ENCODE peak calls at places on chromosomes 1 and 21, in five cellular contexts. N is HepG2, Q is H1, B is HCT116, K is GM12878. O is an unnamed sample.

GRCh38 chr1:180185971-180186645 is 31.4 kb downstream of the QSOX1 start:
- DNase-seq in Q (no peak), B (no peak), K (no peak), N (no peak), O (no peak)

GRCh38 chr1:219563568-219563967 is 49.3 kb downstream of the ZC3H11B start:
- DNase-seq in N (peak), Q (no peak), K (no peak), B (no peak), O (no peak)

GRCh38 chr1:3018051-3018471 is 3.2 kb upstream of the ACTRT2 start:
- DNase-seq in Q (no peak), K (no peak), N (no peak), B (no peak), O (no peak)

GRCh38 chr1:214551436-214552173 is at the start of gene PTPN14:
- DNase-seq in N (peak), K (no peak), B (peak), Q (peak), O (no peak)

GRCh38 chr1:94646786-94647555 is 105.4 kb upstream of the F3 start:
- DNase-seq in K (no peak), B (no peak), N (no peak), Q (no peak), O (no peak)

GRCh38 chr1:205965039-205965630 is 21.9 kb upstream of the SLC26A9 start:
- DNase-seq in B (no peak), Q (no peak), K (no peak), N (no peak), O (no peak)

GRCh38 chr21:35088235-35088865 is 39.2 kb upstream of the RUNX1 start:
- DNase-seq in N (no peak), Q (no peak), B (no peak), K (no peak), O (no peak)

GRCh38 chr1:19643113-19643512 is 998 bp upstream of the NBL1 start:
- DNase-seq in K (no peak), B (peak), N (peak), Q (no peak), O (no peak)

GRCh38 chr1:21277178-21277577 is 13.1 kb downstream of the ECE1 start:
- DNase-seq in Q (no peak), N (no peak), K (no peak), B (no peak), O (no peak)

GRCh38 chr1:243523766-243524165 is 267.9 kb downstream of the SDCCAG8 start:
- DNase-seq in B (no peak), K (no peak), Q (no peak), N (no peak), O (no peak)

GRCh38 chr1:227762231-227762911 is 27.1 kb downstream of the SNAP47 start:
- DNase-seq in N (peak), B (peak), Q (peak), K (no peak), O (peak)

GRCh38 chr1:51515312-51515960 is 3.6 kb downstream of the EPS15 start:
- DNase-seq in N (no peak), Q (no peak), B (no peak), K (no peak), O (peak)

GRCh38 chr1:52002038-52002917 is 11.8 kb upstream of the RAB3B start:
- DNase-seq in B (peak), K (peak), Q (no peak), N (peak), O (peak)

GRCh38 chr1:166457700-166458099 is 290.9 kb upstream of the FAM78B start:
- DNase-seq in Q (no peak), N (no peak), B (no peak), K (no peak), O (no peak)

GRCh38 chr1:167671727-167672511 is 41.9 kb downstream of the RCSD1 start:
- DNase-seq in B (no peak), Q (no peak), K (no peak), N (no peak), O (no peak)

GRCh38 chr1:3900150-3900968 is at the start of gene C1orf174:
- DNase-seq in N (peak), K (peak), Q (peak), B (peak), O (peak)

GRCh38 chr1:20233394-20233793 is 47.1 kb upstream of the PLA2G2C start:
- DNase-seq in Q (no peak), N (peak), B (peak), K (no peak), O (no peak)

GRCh38 chr1:197352011-197352410 is 84.0 kb downstream of the CRB1 start:
- DNase-seq in Q (no peak), B (no peak), N (no peak), K (no peak), O (no peak)

GRCh38 chr1:184002071-184002470 is 35.5 kb downstream of the COLGALT2 start:
- DNase-seq in K (no peak), B (peak), Q (no peak), N (peak), O (no peak)

GRCh38 chr1:177472567-177472966 is 301.8 kb downstream of the BRINP2 start:
- DNase-seq in K (no peak), B (no peak), N (no peak), Q (no peak), O (no peak)

GRCh38 chr1:186670279-186670964 is 9.8 kb downstream of the PTGS2 start:
- DNase-seq in B (no peak), K (no peak), N (no peak), Q (no peak), O (no peak)

GRCh38 chr1:227131193-227131592 is 187.1 kb downstream of the CDC42BPA start:
- DNase-seq in B (peak), N (peak), Q (no peak), K (no peak), O (no peak)

GRCh38 chr1:227734858-227735780 is at the start of the genes JMJD4 and SNAP47:
- DNase-seq in Q (peak), K (peak), N (peak), B (peak), O (peak)

GRCh38 chr21:45510466-45510955 is 31.7 kb downstream of the SLC19A1 start:
- DNase-seq in N (no peak), Q (no peak), B (no peak), K (no peak), O (no peak)

GRCh38 chr1:42658880-42659337 is 686 bp downstream of the PPIH start:
- DNase-seq in Q (no peak), K (no peak), B (no peak), N (no peak), O (no peak)

GRCh38 chr1:236654957-236655356 is 31.3 kb upstream of the ACTN2 start:
- DNase-seq in N (no peak), B (no peak), K (no peak), Q (no peak), O (no peak)

GRCh38 chr1:89660086-89660946 is 27.4 kb downstream of the LRRC8C start:
- DNase-seq in K (no peak), B (no peak), N (no peak), Q (no peak), O (no peak)

GRCh38 chr1:55053265-55053954 is 14.1 kb downstream of the PCSK9 start:
- DNase-seq in Q (no peak), N (peak), K (no peak), B (no peak), O (no peak)

GRCh38 chr1:186086583-186086982 is 288.5 kb downstream of the TPR start:
- DNase-seq in Q (no peak), B (no peak), K (no peak), N (no peak), O (no peak)

GRCh38 chr1:167526659-167527383 is 8.5 kb upstream of the CD247 start:
- DNase-seq in B (no peak), K (no peak), Q (no peak), N (no peak), O (peak)

GRCh38 chr1:41957568-41957967 is 38.8 kb upstream of the HIVEP3 start:
- DNase-seq in K (no peak), B (no peak), Q (no peak), N (no peak), O (no peak)

GRCh38 chr1:171212607-171213347 is 27.7 kb downstream of the FMO2 start:
- DNase-seq in Q (no peak), B (no peak), N (no peak), K (no peak), O (no peak)

GRCh38 chr1:164731161-164731747 is 172.3 kb downstream of the PBX1 start:
- DNase-seq in B (no peak), K (no peak), N (no peak), Q (no peak), O (no peak)

GRCh38 chr1:203183828-203184227 is 2.7 kb downstream of the CHI3L1 start:
- DNase-seq in N (no peak), Q (no peak), K (no peak), B (no peak), O (no peak)

DNA sequence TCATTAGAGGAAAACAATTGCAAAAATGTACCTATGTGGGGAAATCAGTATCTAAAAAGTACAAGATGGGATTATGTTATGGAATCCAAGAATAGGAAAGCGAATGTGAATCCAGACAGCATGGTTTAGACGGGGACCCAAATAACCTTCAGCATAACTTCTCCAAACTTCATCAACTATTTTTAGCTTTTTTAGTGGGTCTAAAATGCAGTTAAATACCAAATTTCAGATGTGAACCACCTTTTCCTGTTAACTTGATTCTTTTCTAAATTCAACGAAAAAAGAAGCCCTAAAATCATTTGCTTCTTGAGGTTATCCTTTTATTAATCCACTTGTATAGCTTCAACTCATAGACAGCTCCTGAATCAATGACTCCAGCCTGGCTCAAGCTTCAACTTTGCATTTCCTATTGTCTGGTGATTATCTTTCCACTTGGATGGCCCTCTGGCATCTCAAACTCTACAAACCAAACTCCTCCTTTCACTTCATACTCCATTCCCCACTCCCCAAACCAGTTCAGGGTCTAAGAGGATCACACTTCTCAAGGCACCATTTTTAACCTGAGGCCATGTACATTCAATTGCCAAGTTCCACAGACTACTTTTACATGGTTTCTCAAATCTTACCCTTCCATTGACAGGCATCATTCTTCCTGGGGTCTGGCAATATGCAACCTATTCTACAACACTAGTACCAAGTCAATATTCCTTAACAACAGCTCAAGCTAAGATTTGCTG is 7.4 kb downstream of the ERRFI1 start:
- DNase-seq in Q (no peak), K (no peak), B (no peak), N (no peak), O (no peak)
- TF ChIP-seq ATF3 in Q (no peak), K (no peak), B (no peak), N (no peak), O (no peak)

GRCh38 chr1:32725595-32725942 is 23.0 kb upstream of the SYNC start:
- DNase-seq in N (no peak), K (no peak), B (no peak), Q (no peak), O (no peak)

GRCh38 chr1:32733573-32734321 is 31.2 kb upstream of the SYNC start:
- DNase-seq in K (no peak), Q (no peak), N (peak), B (no peak), O (peak)

GRCh38 chr1:32727876-32728275 is 25.3 kb upstream of the SYNC start:
- DNase-seq in B (no peak), Q (no peak), K (no peak), N (no peak), O (no peak)

GRCh38 chr1:32728413-32729077 is 26.0 kb upstream of the SYNC start:
- DNase-seq in Q (no peak), N (no peak), B (no peak), K (no peak), O (no peak)

DNA sequence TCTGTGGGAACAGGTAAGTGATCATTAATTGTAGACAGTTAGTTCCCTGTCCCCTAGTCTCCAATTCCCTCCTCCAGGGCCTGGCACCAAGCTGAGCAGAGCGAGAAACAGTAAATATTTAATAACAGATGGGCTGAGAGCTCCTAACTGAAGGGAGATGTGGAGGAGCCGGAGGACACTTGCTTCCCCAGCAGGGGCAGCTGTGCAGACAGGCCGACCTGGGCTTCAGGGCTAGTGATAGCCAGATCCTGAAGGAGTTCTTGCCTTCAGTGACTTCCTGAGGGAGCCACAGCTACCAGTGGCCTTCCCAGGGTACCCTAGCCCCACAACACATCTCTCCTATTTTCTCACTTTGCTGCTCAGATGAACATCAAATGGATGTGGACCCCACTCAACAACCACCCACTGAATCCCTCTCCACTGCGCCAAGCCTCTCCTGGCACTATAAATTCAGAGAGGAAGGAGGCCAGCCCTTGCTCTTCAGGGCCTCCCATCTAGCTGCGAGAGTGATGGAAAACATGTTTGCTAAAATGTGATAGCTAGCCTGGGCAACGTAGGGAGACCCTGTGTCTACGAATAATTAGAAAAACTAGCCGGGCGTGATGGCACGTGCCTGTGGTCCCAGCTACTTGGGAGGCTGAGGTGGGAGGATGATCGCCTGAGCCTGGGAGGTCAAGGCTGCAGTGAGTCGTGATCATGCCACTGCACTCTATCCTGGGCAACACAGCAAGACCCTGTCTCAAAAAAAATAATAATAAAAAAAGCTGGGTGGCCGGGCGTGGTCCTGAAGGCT is 26.9 kb upstream of the SYNC start:
- DNase-seq in N (no peak), Q (no peak), B (no peak), K (no peak), O (peak)
- H3K27ac ChIP-seq in N (no peak), Q (no peak), B (no peak), K (no peak), O (no peak)

GRCh38 chr1:245003246-245003645 is 138.9 kb upstream of the HNRNPU start:
- DNase-seq in Q (no peak), N (no peak), B (no peak), K (no peak), O (no peak)

GRCh38 chr1:245014247-245015029 is 140.3 kb upstream of the KIF26B start:
- DNase-seq in Q (no peak), B (no peak), K (no peak), N (no peak), O (no peak)

GRCh38 chr1:245010018-245010614 is 144.7 kb upstream of the KIF26B start:
- DNase-seq in B (no peak), N (no peak), K (no peak), Q (no peak), O (no peak)

GRCh38 chr1:245007686-245008085 is 143.3 kb upstream of the HNRNPU start:
- DNase-seq in Q (no peak), N (no peak), K (no peak), B (no peak), O (no peak)

GRCh38 chr1:245008761-245009160 is 144.4 kb upstream of the HNRNPU start:
- DNase-seq in Q (no peak), K (no peak), B (no peak), N (no peak), O (no peak)
- TF ChIP-seq ATF3 in Q (no peak), K (no peak), B (no peak), N (no peak), O (peak)

DNA sequence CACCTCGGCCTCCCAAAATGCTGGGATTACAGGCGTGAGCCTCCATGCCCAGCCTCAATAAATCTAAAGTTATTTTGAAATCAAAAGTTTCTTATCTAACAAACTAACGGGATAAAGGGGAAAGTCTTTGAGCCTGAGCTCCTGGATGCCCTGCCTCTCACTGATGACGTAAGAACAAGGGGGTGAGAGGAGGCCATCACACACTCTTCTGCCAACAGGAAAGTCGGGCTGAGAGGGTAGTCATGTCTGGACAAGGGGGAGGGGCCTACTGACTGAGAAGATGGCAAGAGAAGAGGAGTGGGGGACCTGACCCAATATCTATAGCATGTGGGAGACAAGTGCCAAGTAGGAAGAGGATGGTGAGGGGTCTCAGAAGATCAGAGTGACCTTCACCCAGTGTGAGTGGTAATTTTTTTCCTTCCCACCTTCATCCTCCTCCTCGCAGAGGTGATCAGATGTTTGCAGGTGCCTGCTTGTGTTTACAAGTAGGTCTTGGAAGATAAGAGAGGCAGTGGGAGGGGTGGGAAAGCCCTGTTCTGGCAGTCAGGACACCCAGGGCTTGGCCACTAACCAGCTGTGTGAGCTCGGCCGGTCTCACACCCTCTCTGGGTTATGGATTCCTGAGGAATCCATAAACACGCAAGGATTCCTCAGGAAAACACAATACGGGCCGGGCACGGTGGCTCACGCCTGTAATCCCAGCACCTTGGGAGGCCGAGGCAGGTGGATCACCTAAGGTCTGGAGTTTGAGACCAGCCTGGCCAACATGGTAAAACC is 9.6 kb downstream of the UQCRHL start:
- DNase-seq in Q (no peak), N (no peak), B (no peak), K (no peak), O (no peak)
- H3K27ac ChIP-seq in Q (no peak), N (no peak), B (peak), K (no peak), O (no peak)

O was measured in K562.